ENCODE peak calls at places on chromosomes 16 and 17, in nine cellular contexts. V, D, X, Q, L, M, H, S and U are unnamed samples.

GRCh38 chr17:68733241-68734176 is 132.3 kb upstream of the FAM20A start:
- DNase-seq in V (no peak), D (no peak), X (no peak), Q (peak; percentile 41), L (no peak), M (no peak), H (no peak), S (peak; percentile 51), U (no peak)

GRCh38 chr16:69005641-69006355 is 99.7 kb upstream of the HAS3 start:
- DNase-seq in V (no peak), D (no peak), X (no peak), Q (no peak), L (no peak), M (no peak), H (no peak), S (no peak), U (no peak)

GRCh38 chr17:7023576-7024401 is 939 bp downstream of the BCL6B start:
- DNase-seq in V (peak; percentile 84), D (peak; percentile 95), X (no peak), Q (peak; percentile 93), L (peak; percentile 13), M (peak; percentile 85), H (peak; percentile 61), S (peak; percentile 84), U (no peak)

GRCh38 chr17:54967621-54968258 is 714 bp downstream of the COX11 start:
- DNase-seq in V (no peak), D (peak; percentile 37), X (no peak), Q (peak; percentile 72), L (peak; percentile 34), M (no peak), H (peak; percentile 72), S (peak; percentile 40), U (no peak)

GRCh38 chr17:61328351-61328750 is 71.3 kb upstream of the TBX2 start:
- DNase-seq in V (no peak), D (no peak), X (no peak), Q (no peak), L (no peak), M (no peak), H (no peak), S (no peak), U (no peak)

GRCh38 chr17:60573139-60573975 is 26.6 kb upstream of the PPM1D start:
- DNase-seq in V (no peak), D (peak; percentile 54), X (no peak), Q (peak; percentile 28), L (no peak), M (no peak), H (no peak), S (peak; percentile 77), U (no peak)

GRCh38 chr17:309361-309888 is 43.2 kb downstream of the RPH3AL start:
- DNase-seq in V (no peak), D (no peak), X (no peak), Q (no peak), L (no peak), M (no peak), H (peak; percentile 69), S (peak; percentile 10), U (no peak)

GRCh38 chr17:53628011-53628410 is 194.7 kb upstream of the KIF2B start:
- DNase-seq in V (no peak), D (peak; percentile 74), X (no peak), Q (peak; percentile 57), L (peak; percentile 54), M (no peak), H (no peak), S (peak; percentile 81), U (no peak)

GRCh38 chr17:14904406-14904805 is 360.7 kb downstream of the PMP22 start:
- DNase-seq in V (no peak), D (peak; percentile 74), X (no peak), Q (no peak), L (no peak), M (no peak), H (no peak), S (peak; percentile 36), U (no peak)

GRCh38 chr16:31055613-31056012 is 18.4 kb downstream of the ZNF668 start:
- DNase-seq in V (no peak), D (no peak), X (no peak), Q (no peak), L (no peak), M (no peak), H (no peak), S (no peak), U (no peak)

GRCh38 chr16:89171216-89172170 is at the start of gene CDH15:
- DNase-seq in V (peak; percentile 75), D (peak; percentile 78), X (peak; percentile 77), Q (peak; percentile 96), L (peak; percentile 92), M (peak; percentile 80), H (peak; percentile 97), S (peak; percentile 86), U (peak; percentile 76)

GRCh38 chr17:81161972-81162371 is 3.3 kb upstream of the PVALEF start:
- DNase-seq in V (no peak), D (no peak), X (no peak), Q (no peak), L (no peak), M (no peak), H (no peak), S (no peak), U (no peak)